ENCODE peak calls at places on chromosome 20, in five cellular contexts. Y is ovary, I is spleen, Q is hepatocyte, F is Peyer's patch. K is an unnamed sample.

GRCh38 chr20:9516658-9516987 is 2.2 kb downstream of the LAMP5 start:
- DNase-seq in Y (no peak), F (no peak), Q (no peak), I (no peak), K (no peak)

GRCh38 chr20:31695849-31696804 is 26.5 kb downstream of the BCL2L1 start:
- DNase-seq in F (no peak), I (no peak), Q (peak), Y (no peak), K (no peak)

GRCh38 chr20:50196248-50196647 is 5.6 kb downstream of the CEBPB start:
- DNase-seq in I (no peak), F (no peak), Q (no peak), Y (no peak), K (no peak)

GRCh38 chr20:24437322-24438090 is 31.9 kb upstream of the SYNDIG1 start:
- DNase-seq in F (no peak), I (no peak), Y (no peak), Q (peak), K (no peak)

GRCh38 chr20:33262658-33263065 is 20.4 kb upstream of the BPIFB1 start:
- DNase-seq in Q (peak), Y (no peak), I (no peak), F (no peak), K (no peak)

GRCh38 chr20:36845288-36845969 is 30.5 kb upstream of the TLDC2 start:
- DNase-seq in F (no peak), I (peak), Q (no peak), Y (no peak), K (peak)

GRCh38 chr20:38791940-38792339 is 13.6 kb upstream of the PPP1R16B start:
- DNase-seq in F (no peak), Y (no peak), Q (no peak), I (no peak), K (no peak)

GRCh38 chr20:37755665-37756064 is 61.8 kb downstream of the CTNNBL1 start:
- DNase-seq in Q (peak), Y (no peak), F (no peak), I (no peak), K (no peak)

GRCh38 chr20:25606094-25606640 is 17.6 kb downstream of the NANP start:
- DNase-seq in Q (no peak), I (no peak), F (no peak), Y (no peak), K (no peak)

GRCh38 chr20:37253087-37253486 is 8.5 kb downstream of the GHRH start:
- DNase-seq in Q (no peak), I (no peak), F (no peak), Y (no peak), K (no peak)

GRCh38 chr20:19600042-19600441 is 158.0 kb upstream of the RIN2 start:
- DNase-seq in I (no peak), F (no peak), Q (no peak), Y (no peak), K (no peak)

GRCh38 chr20:22577515-22578220 is 6.7 kb downstream of the FOXA2 start:
- DNase-seq in Q (peak), F (no peak), Y (no peak), I (no peak), K (no peak)

GRCh38 chr20:6421321-6422030 is 298.6 kb upstream of the FERMT1 start:
- DNase-seq in F (no peak), I (no peak), Y (no peak), Q (no peak), K (no peak)

GRCh38 chr20:63092660-63093215 is 86.0 kb upstream of the BHLHE23 start:
- DNase-seq in F (no peak), I (peak), Q (no peak), Y (no peak), K (peak)
- TF ChIP-seq CTCF in F (no peak), I (no peak), Q (no peak), Y (no peak), K (no peak)

GRCh38 chr20:58071500-58071804 is 157.0 kb downstream of the ANKRD60 start:
- DNase-seq in F (no peak), Q (no peak), I (no peak), Y (no peak), K (no peak)
- H3K27ac ChIP-seq in F (no peak), Q (no peak), I (no peak), Y (no peak), K (no peak)

GRCh38 chr20:44848254-44849015 is 37.1 kb upstream of the YWHAB start:
- DNase-seq in F (no peak), Q (no peak), I (no peak), Y (no peak), K (no peak)

GRCh38 chr20:44850883-44851282 is 34.6 kb upstream of the YWHAB start:
- DNase-seq in Y (no peak), Q (no peak), F (no peak), I (no peak), K (no peak)

GRCh38 chr20:44850272-44850671 is 35.2 kb upstream of the YWHAB start:
- DNase-seq in Y (no peak), Q (no peak), F (no peak), I (no peak), K (no peak)

GRCh38 chr20:44851545-44851944 is 34.0 kb upstream of the YWHAB start:
- DNase-seq in I (no peak), Y (no peak), F (no peak), Q (peak), K (no peak)

DNA sequence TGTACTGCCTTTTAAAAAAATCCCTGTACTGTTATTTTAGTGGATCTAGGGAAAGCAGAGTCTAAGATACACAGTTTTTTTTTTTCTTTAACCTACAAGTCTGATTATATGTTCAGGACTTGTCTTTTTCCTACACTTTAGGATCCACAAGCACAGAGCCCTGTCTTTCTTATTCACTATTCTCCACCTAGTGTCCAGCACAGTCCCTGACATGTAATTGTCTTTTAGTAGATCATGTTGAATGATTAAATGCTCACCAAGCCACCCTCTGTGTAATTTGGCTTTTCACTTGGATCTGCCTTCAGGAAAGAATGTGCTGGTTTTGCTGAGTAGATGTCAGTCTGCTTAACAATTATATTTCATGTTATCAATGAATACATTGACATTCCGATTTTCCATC is 35.8 kb upstream of the YWHAB start:
- DNase-seq in Y (no peak), Q (no peak), F (no peak), I (no peak), K (no peak)
- TF ChIP-seq CTCF in Y (no peak), Q (peak), F (no peak), I (no peak), K (no peak)

GRCh38 chr20:41783423-41784220 is 165.4 kb upstream of the CHD6 start:
- DNase-seq in Q (peak), Y (no peak), F (no peak), I (no peak), K (no peak)
- H3K27ac ChIP-seq in Q (no peak), Y (no peak), F (no peak), I (no peak), K (no peak)

GRCh38 chr20:11178946-11179654 is 505.3 kb upstream of the JAG1 start:
- DNase-seq in Y (no peak), Q (no peak), F (no peak), I (no peak), K (no peak)
- TF ChIP-seq CTCF in Y (no peak), Q (no peak), F (no peak), I (no peak), K (no peak)

GRCh38 chr20:59402697-59403096 is 102.3 kb downstream of the EDN3 start:
- DNase-seq in I (no peak), Y (no peak), F (no peak), Q (peak), K (no peak)
- H3K27ac ChIP-seq in I (no peak), Y (no peak), F (no peak), Q (no peak), K (no peak)

GRCh38 chr20:57503035-57503658 is 21.8 kb downstream of the CTCFL start:
- DNase-seq in F (no peak), I (no peak), Q (no peak), Y (no peak), K (no peak)

GRCh38 chr20:57500941-57501340 is 24.0 kb downstream of the CTCFL start:
- DNase-seq in Y (no peak), I (no peak), F (no peak), Q (no peak), K (no peak)

GRCh38 chr20:57500235-57500634 is 24.7 kb downstream of the CTCFL start:
- DNase-seq in Y (no peak), I (no peak), F (no peak), Q (no peak), K (no peak)

GRCh38 chr20:57502331-57502700 is 22.6 kb downstream of the CTCFL start:
- DNase-seq in F (no peak), Q (no peak), I (no peak), Y (no peak), K (no peak)

GRCh38 chr20:57501461-57502330 is 23.2 kb downstream of the CTCFL start:
- DNase-seq in F (no peak), Q (no peak), Y (no peak), I (no peak), K (no peak)
- TF ChIP-seq CTCF in F (no peak), Q (no peak), Y (no peak), I (no peak), K (no peak)

GRCh38 chr20:62651285-62652021 is 9.2 kb downstream of the SLCO4A1 start:
- DNase-seq in Y (no peak), I (peak), Q (peak), F (peak), K (peak)
- H3K27ac ChIP-seq in Y (peak), I (peak), Q (peak), F (peak), K (peak)

GRCh38 chr20:46582648-46583047 is 32.2 kb upstream of the OCSTAMP start:
- DNase-seq in Q (no peak), I (no peak), Y (no peak), F (no peak), K (no peak)
- TF ChIP-seq CTCF in Q (no peak), I (no peak), Y (no peak), F (no peak), K (no peak)

GRCh38 chr20:3045042-3045815 is 623 bp upstream of the MRPS26 start:
- DNase-seq in F (peak), Y (no peak), I (no peak), Q (peak), K (no peak)
- H3K27ac ChIP-seq in F (peak), Y (peak), I (peak), Q (peak), K (peak)